ENCODE peak calls at places on chromosomes 7 and 10, in seven cellular contexts. One of them, this sample, is unnamed.

GRCh38 chr7:3120513-3120912 is 76.8 kb upstream of the CARD11 start:
- DNase-seq in CMK: no peak
- DNase-seq in stimulated activated CD4-positive, alpha-beta T cell treated with anti-CD3 and anti-CD28 coated beads, Interleukin-1b, Interleukin-23, amount 100 ng/mL, for 4 hours: no peak
- DNase-seq in activated CD4-positive, alpha-beta T cell treated with anti-CD3 and anti-CD28 coated beads, Interleukin-2, amount 50 U/mL, for 4 hours: no peak
- DNase-seq in ACHN: no peak
- DNase-seq in HuH-7: no peak
- DNase-seq in CD8-positive, alpha-beta T cell: no peak
- DNase-seq in this sample: no peak

GRCh38 chr10:52318822-52319464 is 4.9 kb downstream of the DKK1 start:
- DNase-seq in ACHN: peak
- DNase-seq in stimulated activated CD4-positive, alpha-beta T cell treated with anti-CD3 and anti-CD28 coated beads, Interleukin-1b, Interleukin-23, amount 100 ng/mL, for 4 hours: no peak
- DNase-seq in activated CD4-positive, alpha-beta T cell treated with anti-CD3 and anti-CD28 coated beads, Interleukin-2, amount 50 U/mL, for 4 hours: no peak
- DNase-seq in CD8-positive, alpha-beta T cell: no peak
- DNase-seq in HuH-7: no peak
- DNase-seq in CMK: no peak
- DNase-seq in this sample: no peak

GRCh38 chr10:132423966-132424847 is 27.2 kb downstream of the PWWP2B start:
- DNase-seq in stimulated activated CD4-positive, alpha-beta T cell treated with anti-CD3 and anti-CD28 coated beads, Interleukin-1b, Interleukin-23, amount 100 ng/mL, for 4 hours: no peak
- DNase-seq in activated CD4-positive, alpha-beta T cell treated with anti-CD3 and anti-CD28 coated beads, Interleukin-2, amount 50 U/mL, for 4 hours: no peak
- DNase-seq in HuH-7: no peak
- DNase-seq in ACHN: no peak
- DNase-seq in CMK: no peak
- DNase-seq in CD8-positive, alpha-beta T cell: no peak
- DNase-seq in this sample: no peak

GRCh38 chr7:138570715-138571114 is 110.7 kb downstream of the TRIM24 start:
- DNase-seq in stimulated activated CD4-positive, alpha-beta T cell treated with anti-CD3 and anti-CD28 coated beads, Interleukin-1b, Interleukin-23, amount 100 ng/mL, for 4 hours: no peak
- DNase-seq in CD8-positive, alpha-beta T cell: no peak
- DNase-seq in HuH-7: no peak
- DNase-seq in activated CD4-positive, alpha-beta T cell treated with anti-CD3 and anti-CD28 coated beads, Interleukin-2, amount 50 U/mL, for 4 hours: no peak
- DNase-seq in CMK: no peak
- DNase-seq in ACHN: no peak
- DNase-seq in this sample: no peak

GRCh38 chr7:1383398-1384112 is 75.7 kb downstream of the MICALL2 start:
- DNase-seq in CD8-positive, alpha-beta T cell: no peak
- DNase-seq in HuH-7: no peak
- DNase-seq in CMK: no peak
- DNase-seq in activated CD4-positive, alpha-beta T cell treated with anti-CD3 and anti-CD28 coated beads, Interleukin-2, amount 50 U/mL, for 4 hours: no peak
- DNase-seq in stimulated activated CD4-positive, alpha-beta T cell treated with anti-CD3 and anti-CD28 coated beads, Interleukin-1b, Interleukin-23, amount 100 ng/mL, for 4 hours: no peak
- DNase-seq in ACHN: no peak
- DNase-seq in this sample: no peak

GRCh38 chr10:33145451-33146188 is 187.6 kb upstream of the ITGB1 start:
- DNase-seq in CD8-positive, alpha-beta T cell: no peak
- DNase-seq in ACHN: no peak
- DNase-seq in CMK: no peak
- DNase-seq in HuH-7: no peak
- DNase-seq in activated CD4-positive, alpha-beta T cell treated with anti-CD3 and anti-CD28 coated beads, Interleukin-2, amount 50 U/mL, for 4 hours: no peak
- DNase-seq in stimulated activated CD4-positive, alpha-beta T cell treated with anti-CD3 and anti-CD28 coated beads, Interleukin-1b, Interleukin-23, amount 100 ng/mL, for 4 hours: no peak
- DNase-seq in this sample: no peak

GRCh38 chr7:157537056-157537455 is 200.3 kb downstream of the DNAJB6 start:
- DNase-seq in stimulated activated CD4-positive, alpha-beta T cell treated with anti-CD3 and anti-CD28 coated beads, Interleukin-1b, Interleukin-23, amount 100 ng/mL, for 4 hours: no peak
- DNase-seq in activated CD4-positive, alpha-beta T cell treated with anti-CD3 and anti-CD28 coated beads, Interleukin-2, amount 50 U/mL, for 4 hours: no peak
- DNase-seq in HuH-7: no peak
- DNase-seq in CD8-positive, alpha-beta T cell: no peak
- DNase-seq in CMK: no peak
- DNase-seq in ACHN: no peak
- DNase-seq in this sample: no peak

GRCh38 chr7:105488219-105488571 is 33.9 kb downstream of the PUS7 start:
- DNase-seq in activated CD4-positive, alpha-beta T cell treated with anti-CD3 and anti-CD28 coated beads, Interleukin-2, amount 50 U/mL, for 4 hours: no peak
- DNase-seq in ACHN: no peak
- DNase-seq in stimulated activated CD4-positive, alpha-beta T cell treated with anti-CD3 and anti-CD28 coated beads, Interleukin-1b, Interleukin-23, amount 100 ng/mL, for 4 hours: no peak
- DNase-seq in HuH-7: no peak
- DNase-seq in CMK: no peak
- DNase-seq in CD8-positive, alpha-beta T cell: no peak
- DNase-seq in this sample: no peak

GRCh38 chr7:30322656-30323355 is 38.4 kb downstream of the ZNRF2 start:
- DNase-seq in ACHN: no peak
- DNase-seq in CD8-positive, alpha-beta T cell: no peak
- DNase-seq in HuH-7: no peak
- DNase-seq in stimulated activated CD4-positive, alpha-beta T cell treated with anti-CD3 and anti-CD28 coated beads, Interleukin-1b, Interleukin-23, amount 100 ng/mL, for 4 hours: no peak
- DNase-seq in activated CD4-positive, alpha-beta T cell treated with anti-CD3 and anti-CD28 coated beads, Interleukin-2, amount 50 U/mL, for 4 hours: no peak
- DNase-seq in CMK: no peak
- DNase-seq in this sample: no peak

GRCh38 chr10:112261281-112261822 is 21.8 kb upstream of the TECTB start:
- DNase-seq in stimulated activated CD4-positive, alpha-beta T cell treated with anti-CD3 and anti-CD28 coated beads, Interleukin-1b, Interleukin-23, amount 100 ng/mL, for 4 hours: no peak
- DNase-seq in CD8-positive, alpha-beta T cell: no peak
- DNase-seq in activated CD4-positive, alpha-beta T cell treated with anti-CD3 and anti-CD28 coated beads, Interleukin-2, amount 50 U/mL, for 4 hours: no peak
- DNase-seq in CMK: no peak
- DNase-seq in HuH-7: peak
- DNase-seq in ACHN: no peak
- DNase-seq in this sample: peak

GRCh38 chr7:154867068-154867467 is 135.9 kb downstream of the PAXIP1 start:
- DNase-seq in activated CD4-positive, alpha-beta T cell treated with anti-CD3 and anti-CD28 coated beads, Interleukin-2, amount 50 U/mL, for 4 hours: no peak
- DNase-seq in HuH-7: no peak
- DNase-seq in stimulated activated CD4-positive, alpha-beta T cell treated with anti-CD3 and anti-CD28 coated beads, Interleukin-1b, Interleukin-23, amount 100 ng/mL, for 4 hours: no peak
- DNase-seq in CMK: no peak
- DNase-seq in ACHN: no peak
- DNase-seq in CD8-positive, alpha-beta T cell: no peak
- DNase-seq in this sample: no peak

GRCh38 chr7:43584200-43584586 is 1.3 kb downstream of the STK17A start:
- DNase-seq in ACHN: peak
- DNase-seq in activated CD4-positive, alpha-beta T cell treated with anti-CD3 and anti-CD28 coated beads, Interleukin-2, amount 50 U/mL, for 4 hours: peak
- DNase-seq in stimulated activated CD4-positive, alpha-beta T cell treated with anti-CD3 and anti-CD28 coated beads, Interleukin-1b, Interleukin-23, amount 100 ng/mL, for 4 hours: no peak
- DNase-seq in CD8-positive, alpha-beta T cell: peak
- DNase-seq in CMK: no peak
- DNase-seq in HuH-7: peak
- DNase-seq in this sample: peak

GRCh38 chr7:39987641-39988347 is 37.7 kb downstream of the CDK13 start:
- DNase-seq in CMK: no peak
- DNase-seq in ACHN: no peak
- DNase-seq in HuH-7: no peak
- DNase-seq in CD8-positive, alpha-beta T cell: peak
- DNase-seq in stimulated activated CD4-positive, alpha-beta T cell treated with anti-CD3 and anti-CD28 coated beads, Interleukin-1b, Interleukin-23, amount 100 ng/mL, for 4 hours: no peak
- DNase-seq in activated CD4-positive, alpha-beta T cell treated with anti-CD3 and anti-CD28 coated beads, Interleukin-2, amount 50 U/mL, for 4 hours: no peak
- DNase-seq in this sample: no peak

GRCh38 chr10:47047577-47048532 is 136.6 kb downstream of the PTPN20 start:
- DNase-seq in CMK: peak
- DNase-seq in CD8-positive, alpha-beta T cell: peak
- DNase-seq in stimulated activated CD4-positive, alpha-beta T cell treated with anti-CD3 and anti-CD28 coated beads, Interleukin-1b, Interleukin-23, amount 100 ng/mL, for 4 hours: peak
- DNase-seq in ACHN: peak
- DNase-seq in HuH-7: peak
- DNase-seq in activated CD4-positive, alpha-beta T cell treated with anti-CD3 and anti-CD28 coated beads, Interleukin-2, amount 50 U/mL, for 4 hours: peak
- DNase-seq in this sample: peak

GRCh38 chr7:149854611-149855367 is 16.6 kb downstream of the ZNF862 start:
- DNase-seq in stimulated activated CD4-positive, alpha-beta T cell treated with anti-CD3 and anti-CD28 coated beads, Interleukin-1b, Interleukin-23, amount 100 ng/mL, for 4 hours: no peak
- DNase-seq in CD8-positive, alpha-beta T cell: no peak
- DNase-seq in HuH-7: peak
- DNase-seq in ACHN: no peak
- DNase-seq in activated CD4-positive, alpha-beta T cell treated with anti-CD3 and anti-CD28 coated beads, Interleukin-2, amount 50 U/mL, for 4 hours: no peak
- DNase-seq in CMK: no peak
- DNase-seq in this sample: no peak

GRCh38 chr7:108592633-108593277 is 23.1 kb downstream of the DNAJB9 start:
- DNase-seq in HuH-7: peak
- DNase-seq in CD8-positive, alpha-beta T cell: no peak
- DNase-seq in stimulated activated CD4-positive, alpha-beta T cell treated with anti-CD3 and anti-CD28 coated beads, Interleukin-1b, Interleukin-23, amount 100 ng/mL, for 4 hours: no peak
- DNase-seq in CMK: no peak
- DNase-seq in activated CD4-positive, alpha-beta T cell treated with anti-CD3 and anti-CD28 coated beads, Interleukin-2, amount 50 U/mL, for 4 hours: no peak
- DNase-seq in ACHN: peak
- DNase-seq in this sample: peak

GRCh38 chr7:81301815-81302214 is 383.0 kb upstream of the SEMA3C start:
- DNase-seq in CD8-positive, alpha-beta T cell: no peak
- DNase-seq in HuH-7: no peak
- DNase-seq in stimulated activated CD4-positive, alpha-beta T cell treated with anti-CD3 and anti-CD28 coated beads, Interleukin-1b, Interleukin-23, amount 100 ng/mL, for 4 hours: no peak
- DNase-seq in CMK: no peak
- DNase-seq in activated CD4-positive, alpha-beta T cell treated with anti-CD3 and anti-CD28 coated beads, Interleukin-2, amount 50 U/mL, for 4 hours: no peak
- DNase-seq in ACHN: no peak
- DNase-seq in this sample: no peak

GRCh38 chr10:18005781-18006456 is 54.2 kb downstream of the SLC39A12 start:
- DNase-seq in stimulated activated CD4-positive, alpha-beta T cell treated with anti-CD3 and anti-CD28 coated beads, Interleukin-1b, Interleukin-23, amount 100 ng/mL, for 4 hours: no peak
- DNase-seq in activated CD4-positive, alpha-beta T cell treated with anti-CD3 and anti-CD28 coated beads, Interleukin-2, amount 50 U/mL, for 4 hours: no peak
- DNase-seq in CD8-positive, alpha-beta T cell: no peak
- DNase-seq in HuH-7: no peak
- DNase-seq in CMK: no peak
- DNase-seq in ACHN: no peak
- DNase-seq in this sample: no peak

GRCh38 chr10:30784896-30785605 is 155.5 kb upstream of the LYZL2 start:
- DNase-seq in CMK: no peak
- DNase-seq in ACHN: peak
- DNase-seq in HuH-7: peak
- DNase-seq in stimulated activated CD4-positive, alpha-beta T cell treated with anti-CD3 and anti-CD28 coated beads, Interleukin-1b, Interleukin-23, amount 100 ng/mL, for 4 hours: peak
- DNase-seq in CD8-positive, alpha-beta T cell: peak
- DNase-seq in activated CD4-positive, alpha-beta T cell treated with anti-CD3 and anti-CD28 coated beads, Interleukin-2, amount 50 U/mL, for 4 hours: peak
- DNase-seq in this sample: no peak

GRCh38 chr7:36312064-36312914 is 77.4 kb upstream of the ANLN start:
- DNase-seq in HuH-7: peak
- DNase-seq in ACHN: peak
- DNase-seq in CD8-positive, alpha-beta T cell: peak
- DNase-seq in CMK: no peak
- DNase-seq in activated CD4-positive, alpha-beta T cell treated with anti-CD3 and anti-CD28 coated beads, Interleukin-2, amount 50 U/mL, for 4 hours: peak
- DNase-seq in stimulated activated CD4-positive, alpha-beta T cell treated with anti-CD3 and anti-CD28 coated beads, Interleukin-1b, Interleukin-23, amount 100 ng/mL, for 4 hours: no peak
- DNase-seq in this sample: no peak

GRCh38 chr7:142614116-142614515 is 135.2 kb upstream of the PRSS1 start:
- DNase-seq in activated CD4-positive, alpha-beta T cell treated with anti-CD3 and anti-CD28 coated beads, Interleukin-2, amount 50 U/mL, for 4 hours: no peak
- DNase-seq in CMK: no peak
- DNase-seq in CD8-positive, alpha-beta T cell: no peak
- DNase-seq in stimulated activated CD4-positive, alpha-beta T cell treated with anti-CD3 and anti-CD28 coated beads, Interleukin-1b, Interleukin-23, amount 100 ng/mL, for 4 hours: no peak
- DNase-seq in ACHN: no peak
- DNase-seq in HuH-7: no peak
- DNase-seq in this sample: no peak

GRCh38 chr7:4233146-4233545 is 448.9 kb upstream of the FOXK1 start:
- DNase-seq in stimulated activated CD4-positive, alpha-beta T cell treated with anti-CD3 and anti-CD28 coated beads, Interleukin-1b, Interleukin-23, amount 100 ng/mL, for 4 hours: no peak
- DNase-seq in CMK: no peak
- DNase-seq in activated CD4-positive, alpha-beta T cell treated with anti-CD3 and anti-CD28 coated beads, Interleukin-2, amount 50 U/mL, for 4 hours: no peak
- DNase-seq in ACHN: no peak
- DNase-seq in CD8-positive, alpha-beta T cell: no peak
- DNase-seq in HuH-7: no peak
- DNase-seq in this sample: no peak

GRCh38 chr7:21543528-21544302 is 876 bp downstream of the DNAH11 start:
- DNase-seq in ACHN: peak
- DNase-seq in CD8-positive, alpha-beta T cell: no peak
- DNase-seq in CMK: no peak
- DNase-seq in stimulated activated CD4-positive, alpha-beta T cell treated with anti-CD3 and anti-CD28 coated beads, Interleukin-1b, Interleukin-23, amount 100 ng/mL, for 4 hours: no peak
- DNase-seq in activated CD4-positive, alpha-beta T cell treated with anti-CD3 and anti-CD28 coated beads, Interleukin-2, amount 50 U/mL, for 4 hours: no peak
- DNase-seq in HuH-7: peak
- DNase-seq in this sample: no peak

GRCh38 chr10:113921571-113922370 is 67.3 kb downstream of the NHLRC2 start:
- DNase-seq in activated CD4-positive, alpha-beta T cell treated with anti-CD3 and anti-CD28 coated beads, Interleukin-2, amount 50 U/mL, for 4 hours: no peak
- DNase-seq in stimulated activated CD4-positive, alpha-beta T cell treated with anti-CD3 and anti-CD28 coated beads, Interleukin-1b, Interleukin-23, amount 100 ng/mL, for 4 hours: no peak
- DNase-seq in HuH-7: no peak
- DNase-seq in CD8-positive, alpha-beta T cell: no peak
- DNase-seq in ACHN: no peak
- DNase-seq in CMK: no peak
- DNase-seq in this sample: no peak

GRCh38 chr7:151725844-151726770 is 150.8 kb downstream of the PRKAG2 start:
- DNase-seq in stimulated activated CD4-positive, alpha-beta T cell treated with anti-CD3 and anti-CD28 coated beads, Interleukin-1b, Interleukin-23, amount 100 ng/mL, for 4 hours: no peak
- DNase-seq in activated CD4-positive, alpha-beta T cell treated with anti-CD3 and anti-CD28 coated beads, Interleukin-2, amount 50 U/mL, for 4 hours: no peak
- DNase-seq in CD8-positive, alpha-beta T cell: no peak
- DNase-seq in ACHN: no peak
- DNase-seq in HuH-7: no peak
- DNase-seq in CMK: no peak
- DNase-seq in this sample: no peak

GRCh38 chr7:90596745-90597526 is 815 bp downstream of the CDK14 start:
- DNase-seq in CD8-positive, alpha-beta T cell: no peak
- DNase-seq in ACHN: peak
- DNase-seq in HuH-7: peak
- DNase-seq in activated CD4-positive, alpha-beta T cell treated with anti-CD3 and anti-CD28 coated beads, Interleukin-2, amount 50 U/mL, for 4 hours: no peak
- DNase-seq in stimulated activated CD4-positive, alpha-beta T cell treated with anti-CD3 and anti-CD28 coated beads, Interleukin-1b, Interleukin-23, amount 100 ng/mL, for 4 hours: no peak
- DNase-seq in CMK: no peak
- DNase-seq in this sample: peak

GRCh38 chr10:92327445-92328433 is 36.8 kb downstream of the MARCHF5 start:
- DNase-seq in CMK: no peak
- DNase-seq in ACHN: no peak
- DNase-seq in CD8-positive, alpha-beta T cell: no peak
- DNase-seq in activated CD4-positive, alpha-beta T cell treated with anti-CD3 and anti-CD28 coated beads, Interleukin-2, amount 50 U/mL, for 4 hours: no peak
- DNase-seq in stimulated activated CD4-positive, alpha-beta T cell treated with anti-CD3 and anti-CD28 coated beads, Interleukin-1b, Interleukin-23, amount 100 ng/mL, for 4 hours: no peak
- DNase-seq in HuH-7: no peak
- DNase-seq in this sample: no peak

GRCh38 chr7:131164025-131164899 is 163.4 kb upstream of the MKLN1 start:
- DNase-seq in activated CD4-positive, alpha-beta T cell treated with anti-CD3 and anti-CD28 coated beads, Interleukin-2, amount 50 U/mL, for 4 hours: no peak
- DNase-seq in CMK: no peak
- DNase-seq in HuH-7: no peak
- DNase-seq in stimulated activated CD4-positive, alpha-beta T cell treated with anti-CD3 and anti-CD28 coated beads, Interleukin-1b, Interleukin-23, amount 100 ng/mL, for 4 hours: no peak
- DNase-seq in CD8-positive, alpha-beta T cell: no peak
- DNase-seq in ACHN: peak
- DNase-seq in this sample: no peak

GRCh38 chr7:2504818-2505375 is 14.7 kb upstream of the LFNG start:
- DNase-seq in HuH-7: no peak
- DNase-seq in CD8-positive, alpha-beta T cell: no peak
- DNase-seq in ACHN: no peak
- DNase-seq in stimulated activated CD4-positive, alpha-beta T cell treated with anti-CD3 and anti-CD28 coated beads, Interleukin-1b, Interleukin-23, amount 100 ng/mL, for 4 hours: no peak
- DNase-seq in activated CD4-positive, alpha-beta T cell treated with anti-CD3 and anti-CD28 coated beads, Interleukin-2, amount 50 U/mL, for 4 hours: no peak
- DNase-seq in CMK: no peak
- DNase-seq in this sample: no peak

GRCh38 chr10:105358911-105359310 is 717.8 kb downstream of the SORCS3 start:
- DNase-seq in HuH-7: no peak
- DNase-seq in CD8-positive, alpha-beta T cell: no peak
- DNase-seq in ACHN: no peak
- DNase-seq in CMK: no peak
- DNase-seq in stimulated activated CD4-positive, alpha-beta T cell treated with anti-CD3 and anti-CD28 coated beads, Interleukin-1b, Interleukin-23, amount 100 ng/mL, for 4 hours: no peak
- DNase-seq in activated CD4-positive, alpha-beta T cell treated with anti-CD3 and anti-CD28 coated beads, Interleukin-2, amount 50 U/mL, for 4 hours: no peak
- DNase-seq in this sample: no peak

GRCh38 chr10:114022751-114023150 is 20.9 kb upstream of the ADRB1 start:
- DNase-seq in CD8-positive, alpha-beta T cell: no peak
- DNase-seq in stimulated activated CD4-positive, alpha-beta T cell treated with anti-CD3 and anti-CD28 coated beads, Interleukin-1b, Interleukin-23, amount 100 ng/mL, for 4 hours: no peak
- DNase-seq in activated CD4-positive, alpha-beta T cell treated with anti-CD3 and anti-CD28 coated beads, Interleukin-2, amount 50 U/mL, for 4 hours: no peak
- DNase-seq in ACHN: no peak
- DNase-seq in HuH-7: no peak
- DNase-seq in CMK: no peak
- DNase-seq in this sample: no peak

GRCh38 chr10:71080381-71081228 is 131.8 kb upstream of the UNC5B start:
- DNase-seq in activated CD4-positive, alpha-beta T cell treated with anti-CD3 and anti-CD28 coated beads, Interleukin-2, amount 50 U/mL, for 4 hours: no peak
- DNase-seq in CD8-positive, alpha-beta T cell: peak
- DNase-seq in stimulated activated CD4-positive, alpha-beta T cell treated with anti-CD3 and anti-CD28 coated beads, Interleukin-1b, Interleukin-23, amount 100 ng/mL, for 4 hours: no peak
- DNase-seq in ACHN: no peak
- DNase-seq in HuH-7: no peak
- DNase-seq in CMK: no peak
- DNase-seq in this sample: no peak

GRCh38 chr10:48518412-48518811 is 86.5 kb downstream of the ARHGAP22 start:
- DNase-seq in activated CD4-positive, alpha-beta T cell treated with anti-CD3 and anti-CD28 coated beads, Interleukin-2, amount 50 U/mL, for 4 hours: no peak
- DNase-seq in ACHN: no peak
- DNase-seq in CMK: no peak
- DNase-seq in CD8-positive, alpha-beta T cell: no peak
- DNase-seq in HuH-7: no peak
- DNase-seq in stimulated activated CD4-positive, alpha-beta T cell treated with anti-CD3 and anti-CD28 coated beads, Interleukin-1b, Interleukin-23, amount 100 ng/mL, for 4 hours: no peak
- DNase-seq in this sample: no peak

This sample was measured in Caco-2.